ENCODE peak calls at places on chromosomes 13 and 19, in four cellular contexts. One of them, this sample, is unnamed.

GRCh38 chr19:50061650-50062049 is 35.8 kb downstream of the ZNF473 start:
- DNase-seq in neuronal stem cell: no peak
- DNase-seq in stimulated activated naive CD8-positive, alpha-beta T cell treated with anti-CD3 and anti-CD28 coated beads, Interleukin-15, Interleukin-2, amounts not matched to agents 100 U/mL and 50 U/mL, for 24 hours: no peak
- DNase-seq in tibial artery: no peak
- DNase-seq in this sample: no peak

GRCh38 chr19:17091758-17092333 is 16.3 kb downstream of the MYO9B start:
- DNase-seq in neuronal stem cell: no peak
- DNase-seq in tibial artery: peak
- DNase-seq in stimulated activated naive CD8-positive, alpha-beta T cell treated with anti-CD3 and anti-CD28 coated beads, Interleukin-15, Interleukin-2, amounts not matched to agents 100 U/mL and 50 U/mL, for 24 hours: peak
- DNase-seq in this sample: no peak

GRCh38 chr19:49442354-49442753 is 1.0 kb upstream of the SLC17A7 start:
- DNase-seq in neuronal stem cell: no peak
- DNase-seq in stimulated activated naive CD8-positive, alpha-beta T cell treated with anti-CD3 and anti-CD28 coated beads, Interleukin-15, Interleukin-2, amounts not matched to agents 100 U/mL and 50 U/mL, for 24 hours: no peak
- DNase-seq in tibial artery: peak
- DNase-seq in this sample: no peak

GRCh38 chr13:110271313-110271712 is 35.6 kb downstream of the COL4A1 start:
- DNase-seq in neuronal stem cell: no peak
- DNase-seq in stimulated activated naive CD8-positive, alpha-beta T cell treated with anti-CD3 and anti-CD28 coated beads, Interleukin-15, Interleukin-2, amounts not matched to agents 100 U/mL and 50 U/mL, for 24 hours: no peak
- DNase-seq in tibial artery: no peak
- DNase-seq in this sample: no peak

GRCh38 chr19:49801966-49802661 is 11.0 kb downstream of the FUZ start:
- DNase-seq in neuronal stem cell: peak
- DNase-seq in stimulated activated naive CD8-positive, alpha-beta T cell treated with anti-CD3 and anti-CD28 coated beads, Interleukin-15, Interleukin-2, amounts not matched to agents 100 U/mL and 50 U/mL, for 24 hours: no peak
- DNase-seq in tibial artery: peak
- DNase-seq in this sample: no peak

GRCh38 chr19:4362871-4363545 is 19.6 kb downstream of the MPND start:
- DNase-seq in stimulated activated naive CD8-positive, alpha-beta T cell treated with anti-CD3 and anti-CD28 coated beads, Interleukin-15, Interleukin-2, amounts not matched to agents 100 U/mL and 50 U/mL, for 24 hours: no peak
- DNase-seq in neuronal stem cell: no peak
- DNase-seq in tibial artery: no peak
- DNase-seq in this sample: no peak

GRCh38 chr19:7104783-7105447 is 35.4 kb downstream of the ZNF557 start:
- DNase-seq in stimulated activated naive CD8-positive, alpha-beta T cell treated with anti-CD3 and anti-CD28 coated beads, Interleukin-15, Interleukin-2, amounts not matched to agents 100 U/mL and 50 U/mL, for 24 hours: no peak
- DNase-seq in tibial artery: no peak
- DNase-seq in neuronal stem cell: no peak
- DNase-seq in this sample: no peak

GRCh38 chr13:37753776-37754175 is 115.8 kb downstream of the TRPC4 start:
- DNase-seq in neuronal stem cell: peak
- DNase-seq in tibial artery: no peak
- DNase-seq in stimulated activated naive CD8-positive, alpha-beta T cell treated with anti-CD3 and anti-CD28 coated beads, Interleukin-15, Interleukin-2, amounts not matched to agents 100 U/mL and 50 U/mL, for 24 hours: no peak
- DNase-seq in this sample: no peak

GRCh38 chr19:49390131-49390977 is 2.3 kb downstream of the KASH5 start:
- DNase-seq in tibial artery: no peak
- DNase-seq in stimulated activated naive CD8-positive, alpha-beta T cell treated with anti-CD3 and anti-CD28 coated beads, Interleukin-15, Interleukin-2, amounts not matched to agents 100 U/mL and 50 U/mL, for 24 hours: no peak
- DNase-seq in neuronal stem cell: no peak
- DNase-seq in this sample: no peak

GRCh38 chr19:53908106-53908932 is 759 bp upstream of the CACNG7 start:
- DNase-seq in stimulated activated naive CD8-positive, alpha-beta T cell treated with anti-CD3 and anti-CD28 coated beads, Interleukin-15, Interleukin-2, amounts not matched to agents 100 U/mL and 50 U/mL, for 24 hours: peak
- DNase-seq in tibial artery: no peak
- DNase-seq in neuronal stem cell: peak
- DNase-seq in this sample: peak

GRCh38 chr13:102197193-102197592 is 204.7 kb downstream of the FGF14 start:
- DNase-seq in stimulated activated naive CD8-positive, alpha-beta T cell treated with anti-CD3 and anti-CD28 coated beads, Interleukin-15, Interleukin-2, amounts not matched to agents 100 U/mL and 50 U/mL, for 24 hours: no peak
- DNase-seq in tibial artery: no peak
- DNase-seq in neuronal stem cell: no peak
- DNase-seq in this sample: peak

This sample was measured in endothelial cell.